ENCODE peak calls at places on chromosomes 13 and 19, in nine cellular contexts. Z is endodermal cell, V is heart right ventricle, K is cardiac muscle cell, J is PC-3, S is IMR-90, X is tibial nerve, C is adrenal gland, F is fibroblast of lung. Y is an unnamed sample. For H3K4me1, the result is how much of the 10 kb centered on the place peaks cover.

GRCh38 chr19:37098570-37098969 is 20.3 kb downstream of the ZNF420 start:
- DNase-seq in Z (no peak), V (no peak), K (no peak), J (no peak), S (no peak), X (no peak), C (no peak), F (no peak), Y (no peak)

GRCh38 chr19:3554254-3555083 is 2.9 kb downstream of the MFSD12 start:
- DNase-seq in Z (no peak), V (no peak), K (no peak), J (no peak), S (no peak), X (no peak), C (no peak), F (no peak), Y (no peak)

GRCh38 chr19:32866061-32866460 is 3.5 kb downstream of the SLC7A9 start:
- DNase-seq in Z (no peak), V (no peak), K (no peak), J (no peak), S (no peak), X (no peak), C (no peak), F (no peak), Y (no peak)

GRCh38 chr19:3392480-3392879 is 26.1 kb downstream of the NFIC start:
- DNase-seq in Z (no peak), V (no peak), K (no peak), J (no peak), S (no peak), X (no peak), C (no peak), F (no peak), Y (no peak)

GRCh38 chr13:98461525-98462240 is 115.2 kb downstream of the STK24 start:
- DNase-seq in Z (no peak), V (no peak), K (no peak), J (no peak), S (no peak), X (no peak), C (no peak), F (no peak), Y (no peak)

GRCh38 chr13:94154362-94154761 is 325.1 kb downstream of the DCT start:
- DNase-seq in Z (peak), V (no peak), K (peak), J (peak), S (peak), X (peak), C (peak), F (peak), Y (no peak)

GRCh38 chr13:50678464-50679162 is 164.9 kb downstream of the DLEU7 start:
- DNase-seq in Z (no peak), V (no peak), K (peak), J (peak), S (peak), X (no peak), C (no peak), F (peak), Y (no peak)

GRCh38 chr13:31733066-31733465 is 6.3 kb upstream of the RXFP2 start:
- DNase-seq in Z (no peak), V (no peak), K (peak), J (no peak), S (peak), X (no peak), C (no peak), F (peak), Y (no peak)

GRCh38 chr13:107373551-107373950 is 805.6 kb upstream of the ARGLU1 start:
- DNase-seq in Z (peak), V (no peak), K (peak), J (peak), S (peak), X (no peak), C (no peak), F (peak), Y (no peak)

GRCh38 chr13:99979453-99980200 is 2.0 kb upstream of the ZIC2 start:
- DNase-seq in Z (peak), V (no peak), K (no peak), J (peak), S (no peak), X (no peak), C (no peak), F (no peak), Y (peak)

GRCh38 chr13:102145750-102146149 is 256.1 kb downstream of the FGF14 start:
- DNase-seq in Z (no peak), V (no peak), K (no peak), J (no peak), S (no peak), X (no peak), C (no peak), F (no peak), Y (no peak)

GRCh38 chr13:78383899-78384298 is 219.5 kb downstream of the POU4F1 start:
- DNase-seq in Z (no peak), V (no peak), K (no peak), J (no peak), S (no peak), X (no peak), C (no peak), F (no peak), Y (no peak)

GRCh38 chr19:30999726-31000125 is 349.5 kb downstream of the TSHZ3 start:
- DNase-seq in Z (no peak), V (no peak), K (no peak), J (no peak), S (no peak), X (no peak), C (no peak), F (peak), Y (no peak)

GRCh38 chr13:60431108-60431700 is 34.2 kb downstream of the TDRD3 start:
- DNase-seq in Z (no peak), V (no peak), K (peak), J (peak), S (peak), X (peak), C (no peak), F (peak), Y (peak)

GRCh38 chr13:98143601-98144500 is 957 bp downstream of the FARP1 start:
- DNase-seq in Z (peak), V (peak), K (peak), J (peak), S (peak), X (no peak), C (peak), F (peak), Y (peak)

GRCh38 chr13:98216135-98216565 is 39.1 kb upstream of the RNF113B start:
- DNase-seq in Z (no peak), V (peak), K (peak), J (peak), S (peak), X (no peak), C (peak), F (peak), Y (no peak)

GRCh38 chr19:46970815-46971214 is 48.8 kb upstream of the NPAS1 start:
- DNase-seq in Z (no peak), V (peak), K (no peak), J (peak), S (peak), X (no peak), C (no peak), F (peak), Y (no peak)

GRCh38 chr13:30673669-30674521 is 56.2 kb downstream of the USPL1 start:
- DNase-seq in Z (peak), V (peak), K (peak), J (peak), S (peak), X (peak), C (peak), F (peak), Y (peak)

GRCh38 chr19:42315024-42315423 is 1.9 kb downstream of the TMEM145 start:
- DNase-seq in Z (no peak), V (no peak), K (no peak), J (no peak), S (no peak), X (no peak), C (no peak), F (no peak), Y (no peak)

GRCh38 chr13:48155850-48156249 is 60.9 kb upstream of the MED4 start:
- DNase-seq in Z (no peak), V (no peak), K (peak), J (peak), S (peak), X (no peak), C (no peak), F (peak), Y (no peak)

GRCh38 chr19:35860436-35860817 is 3.7 kb downstream of the KIRREL2 start:
- DNase-seq in Z (peak), V (no peak), K (no peak), J (no peak), S (no peak), X (no peak), C (no peak), F (no peak), Y (no peak)

GRCh38 chr19:6103217-6103644 is 7.1 kb downstream of the RFX2 start:
- DNase-seq in Z (no peak), V (peak), K (peak), J (peak), S (peak), X (peak), C (peak), F (peak), Y (no peak)

GRCh38 chr19:40702337-40703012 is 12.0 kb upstream of the NUMBL start:
- DNase-seq in Z (peak), V (peak), K (peak), J (peak), S (no peak), X (no peak), C (no peak), F (peak), Y (peak)

GRCh38 chr19:36745870-36746269 is 26.7 kb downstream of the ZNF850 start:
- DNase-seq in Z (no peak), V (no peak), K (no peak), J (no peak), S (no peak), X (no peak), C (no peak), F (no peak), Y (peak)

GRCh38 chr13:72004975-72005374 is 138.0 kb upstream of the DACH1 start:
- DNase-seq in Z (no peak), V (no peak), K (peak), J (peak), S (no peak), X (peak), C (no peak), F (peak), Y (no peak)

GRCh38 chr19:40594251-40594650 is 6.9 kb upstream of the LTBP4 start:
- DNase-seq in Z (no peak), V (no peak), K (no peak), J (no peak), S (no peak), X (no peak), C (no peak), F (no peak), Y (no peak)

GRCh38 chr19:12796146-12797071 is 5.1 kb downstream of the JUNB start:
- DNase-seq in Z (peak), V (peak), K (peak), J (peak), S (peak), X (peak), C (peak), F (peak), Y (peak)

GRCh38 chr19:53875602-53876340 is 6.2 kb upstream of the PRKCG start:
- DNase-seq in Z (no peak), V (no peak), K (no peak), J (no peak), S (no peak), X (no peak), C (no peak), F (no peak), Y (no peak)

GRCh38 chr19:49861127-49861526 is 6.2 kb downstream of the PNKP start:
- DNase-seq in Z (peak), V (peak), K (peak), J (no peak), S (no peak), X (peak), C (peak), F (no peak), Y (no peak)

GRCh38 chr19:54183431-54183830 is 5.9 kb downstream of the MBOAT7 start:
- DNase-seq in Z (no peak), V (no peak), K (no peak), J (no peak), S (no peak), X (no peak), C (no peak), F (no peak), Y (no peak)

GRCh38 chr19:45187421-45188100 is 9.0 kb downstream of the BLOC1S3 start:
- DNase-seq in Z (peak), V (no peak), K (no peak), J (peak), S (no peak), X (no peak), C (no peak), F (no peak), Y (no peak)

GRCh38 chr19:5547881-5548280 is 19.9 kb downstream of the TINCR start:
- DNase-seq in Z (peak), V (no peak), K (peak), J (peak), S (peak), X (no peak), C (no peak), F (no peak), Y (peak)

GRCh38 chr13:70249332-70250064 is 141.2 kb upstream of the KLHL1 start:
- DNase-seq in Z (peak), V (no peak), K (peak), J (peak), S (no peak), X (no peak), C (no peak), F (peak), Y (peak)

GRCh38 chr19:35006342-35006998 is 6.3 kb downstream of the GRAMD1A start:
- DNase-seq in Z (no peak), V (no peak), K (peak), J (peak), S (peak), X (no peak), C (peak), F (peak), Y (peak)

GRCh38 chr13:38684714-38685113 is 2.2 kb upstream of the FREM2 start:
- DNase-seq in Z (no peak), V (no peak), K (no peak), J (no peak), S (no peak), X (no peak), C (no peak), F (no peak), Y (peak)

GRCh38 chr19:55257461-55258411 is 1.1 kb downstream of the PPP6R1 start:
- DNase-seq in Z (peak), V (no peak), K (peak), J (peak), S (peak), X (no peak), C (peak), F (no peak), Y (no peak)

GRCh38 chr19:51338563-51339312 is 3.2 kb downstream of the VSIG10L start:
- DNase-seq in Z (peak), V (peak), K (peak), J (peak), S (peak), X (peak), C (peak), F (peak), Y (peak)

GRCh38 chr19:737591-738093 is 13.3 kb upstream of the MISP start:
- DNase-seq in Z (peak), V (peak), K (peak), J (peak), S (peak), X (peak), C (peak), F (peak), Y (peak)

GRCh38 chr19:13859361-13859880 is 17.5 kb upstream of the NANOS3 start:
- DNase-seq in Z (no peak), V (no peak), K (no peak), J (peak), S (peak), X (no peak), C (no peak), F (peak), Y (no peak)
- H3K4me1 ChIP-seq in Z (under half), V (under half), K (under half), J (under half), S (under half), X (under half), C (under half), F (under half), Y (under half)

GRCh38 chr19:48487944-48488343 is 18.8 kb downstream of the CYTH2 start:
- DNase-seq in Z (no peak), V (peak), K (peak), J (peak), S (peak), X (no peak), C (peak), F (peak), Y (no peak)
- H3K4me3 ChIP-seq in Z (no peak), V (no peak), K (no peak), J (peak), S (no peak), X (no peak), C (no peak), F (no peak), Y (no peak)

GRCh38 chr13:46962286-46962941 is 65.6 kb upstream of the HTR2A start:
- DNase-seq in Z (no peak), V (no peak), K (peak), J (peak), S (peak), X (no peak), C (no peak), F (peak), Y (no peak)
- TF ChIP-seq CTCF in Z (peak), V (no peak), K (peak), J (peak), S (peak), X (peak), C (no peak), F (peak), Y (peak)

GRCh38 chr13:27605099-27605498 is 15.2 kb downstream of the LNX2 start:
- DNase-seq in Z (no peak), V (no peak), K (no peak), J (no peak), S (no peak), X (no peak), C (no peak), F (no peak), Y (no peak)
- H3K4me1 ChIP-seq in Z (under half), V (under half), K (under half), J (under half), S (under half), X (under half), C (under half), F (under half), Y (under half)

GRCh38 chr13:33682020-33682564 is 135.9 kb upstream of the RFC3 start:
- DNase-seq in Z (no peak), V (no peak), K (no peak), J (no peak), S (no peak), X (no peak), C (no peak), F (no peak), Y (no peak)

GRCh38 chr13:33678084-33678483 is 139.9 kb upstream of the RFC3 start:
- DNase-seq in Z (no peak), V (no peak), K (no peak), J (no peak), S (no peak), X (no peak), C (no peak), F (no peak), Y (no peak)

GRCh38 chr13:33677215-33677614 is 140.7 kb upstream of the RFC3 start:
- DNase-seq in Z (no peak), V (no peak), K (no peak), J (no peak), S (no peak), X (no peak), C (no peak), F (no peak), Y (no peak)

GRCh38 chr13:33678906-33679657 is 138.9 kb upstream of the RFC3 start:
- DNase-seq in Z (no peak), V (peak), K (peak), J (peak), S (peak), X (peak), C (peak), F (peak), Y (peak)

DNA sequence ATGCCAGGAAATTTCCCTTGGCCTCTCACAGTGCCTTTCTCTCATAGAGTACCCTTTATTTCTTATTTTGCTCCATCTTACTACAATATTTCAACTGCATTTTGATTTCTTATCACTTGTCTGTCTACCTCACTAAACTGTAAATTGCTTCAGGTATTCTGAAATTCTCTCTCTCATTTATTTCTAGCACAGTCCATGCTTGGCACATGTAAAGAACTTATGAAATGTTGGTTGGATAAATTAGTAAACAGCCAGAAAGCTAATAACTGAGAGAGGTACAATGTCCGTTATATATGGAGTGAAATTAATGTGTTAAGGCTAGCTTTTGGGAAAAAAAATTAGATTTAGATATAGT is 138.3 kb upstream of the RFC3 start:
- DNase-seq in Z (no peak), V (no peak), K (no peak), J (no peak), S (no peak), X (no peak), C (no peak), F (no peak), Y (no peak)
- H3K4me3 ChIP-seq in Z (no peak), V (no peak), K (no peak), J (peak), S (no peak), X (no peak), C (no peak), F (no peak), Y (no peak)

GRCh38 chr19:58010507-58010906 is 7.9 kb upstream of the ZNF606 start:
- DNase-seq in Z (no peak), V (no peak), K (no peak), J (no peak), S (no peak), X (no peak), C (no peak), F (no peak), Y (no peak)

GRCh38 chr19:58009666-58010301 is 7.2 kb upstream of the ZNF606 start:
- DNase-seq in Z (peak), V (peak), K (peak), J (peak), S (peak), X (peak), C (peak), F (peak), Y (peak)

GRCh38 chr19:58003153-58003828 is 671 bp upstream of the ZNF606 start:
- DNase-seq in Z (no peak), V (no peak), K (no peak), J (no peak), S (no peak), X (no peak), C (no peak), F (peak), Y (no peak)

GRCh38 chr19:58007285-58007684 is 4.7 kb upstream of the ZNF606 start:
- DNase-seq in Z (no peak), V (no peak), K (no peak), J (no peak), S (no peak), X (no peak), C (no peak), F (no peak), Y (peak)

DNA sequence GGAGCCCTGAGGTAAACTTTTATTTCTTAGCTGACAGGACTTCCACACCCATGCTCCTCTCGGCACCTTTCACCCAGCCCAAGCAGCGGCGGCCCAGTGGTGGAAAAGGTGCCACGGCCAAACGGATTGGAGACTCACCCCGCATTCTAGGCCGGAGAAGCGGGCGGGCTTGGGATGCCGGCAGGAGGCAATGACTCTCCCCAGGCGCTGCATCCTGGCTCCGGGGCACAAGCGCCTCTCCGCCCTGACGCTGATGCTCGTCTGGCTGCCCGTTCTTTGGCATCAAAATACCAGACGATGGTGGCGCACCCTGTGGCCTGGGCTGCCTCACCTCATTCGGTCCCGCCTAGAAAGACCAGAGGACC is 6.7 kb upstream of the ZNF606 start:
- DNase-seq in Z (no peak), V (no peak), K (no peak), J (no peak), S (no peak), X (no peak), C (no peak), F (no peak), Y (no peak)
- TF ChIP-seq CTCF in Z (no peak), V (no peak), K (no peak), J (no peak), S (no peak), X (no peak), C (no peak), F (no peak), Y (no peak)

GRCh38 chr19:11201791-11202190 is 4.4 kb upstream of the KANK2 start:
- DNase-seq in Z (no peak), V (no peak), K (no peak), J (no peak), S (no peak), X (no peak), C (no peak), F (no peak), Y (no peak)
- H3K4me1 ChIP-seq in Z (under half), V (under half), K (under half), J (under half), S (under half), X (under half), C (under half), F (under half), Y (under half)

GRCh38 chr19:18506545-18506944 is 15.3 kb downstream of the ELL start:
- DNase-seq in Z (no peak), V (no peak), K (no peak), J (no peak), S (no peak), X (no peak), C (no peak), F (no peak), Y (no peak)
- H3K4me3 ChIP-seq in Z (no peak), V (no peak), K (no peak), J (no peak), S (no peak), X (no peak), C (no peak), F (no peak), Y (no peak)

Y was measured in Caco-2.